ENCODE peak calls at places on chromosomes 12 and 14, in four cellular contexts. One of them, this sample, is unnamed.

GRCh38 chr14:55354500-55354899 is 57.1 kb downstream of the ATG14 start:
- DNase-seq in erythroblast: peak; percentile 74
- DNase-seq in pulmonary artery endothelial cell: peak; percentile 7
- DNase-seq in transverse colon: peak; percentile 69
- DNase-seq in this sample: peak; percentile 9

GRCh38 chr12:65122661-65123060 is 1.6 kb upstream of the WIF1 start:
- DNase-seq in erythroblast: no peak
- DNase-seq in pulmonary artery endothelial cell: no peak
- DNase-seq in transverse colon: no peak
- DNase-seq in this sample: no peak

GRCh38 chr12:106245767-106246166 is 2.1 kb downstream of the CKAP4 start:
- DNase-seq in pulmonary artery endothelial cell: peak; percentile 61
- DNase-seq in transverse colon: peak; percentile 80
- DNase-seq in erythroblast: no peak
- DNase-seq in this sample: no peak

GRCh38 chr14:65411656-65412188 is 808 bp upstream of the FUT8 start:
- DNase-seq in erythroblast: peak; percentile 93
- DNase-seq in pulmonary artery endothelial cell: peak; percentile 75
- DNase-seq in transverse colon: peak; percentile 93
- DNase-seq in this sample: peak; percentile 88

GRCh38 chr12:34398706-34399630 is 376.7 kb downstream of the ALG10 start:
- DNase-seq in pulmonary artery endothelial cell: no peak
- DNase-seq in transverse colon: peak; percentile 1
- DNase-seq in erythroblast: no peak
- DNase-seq in this sample: no peak

GRCh38 chr12:53860426-53861223 is 78.0 kb upstream of the HOXC13 start:
- DNase-seq in pulmonary artery endothelial cell: no peak
- DNase-seq in erythroblast: no peak
- DNase-seq in transverse colon: no peak
- DNase-seq in this sample: no peak

GRCh38 chr12:57148469-57149308 is 1.3 kb upstream of the LRP1-AS start:
- DNase-seq in erythroblast: no peak
- DNase-seq in pulmonary artery endothelial cell: no peak
- DNase-seq in transverse colon: peak; percentile 79
- DNase-seq in this sample: no peak

GRCh38 chr12:89707623-89707991 is 1.0 kb downstream of the ATP2B1 start:
- DNase-seq in erythroblast: peak; percentile 71
- DNase-seq in pulmonary artery endothelial cell: no peak
- DNase-seq in transverse colon: peak; percentile 34
- DNase-seq in this sample: peak; percentile 38

GRCh38 chr14:75968461-75968860 is 13.3 kb downstream of the TGFB3 start:
- DNase-seq in erythroblast: no peak
- DNase-seq in transverse colon: no peak
- DNase-seq in pulmonary artery endothelial cell: no peak
- DNase-seq in this sample: no peak

GRCh38 chr12:14884458-14884878 is 1.2 kb downstream of the MGP start:
- DNase-seq in pulmonary artery endothelial cell: peak; percentile 60
- DNase-seq in erythroblast: peak; percentile 89
- DNase-seq in transverse colon: peak; percentile 83
- DNase-seq in this sample: no peak

GRCh38 chr12:92974759-92975158 is 45.7 kb upstream of the EEA1 start:
- DNase-seq in erythroblast: no peak
- DNase-seq in pulmonary artery endothelial cell: no peak
- DNase-seq in transverse colon: no peak
- DNase-seq in this sample: no peak

GRCh38 chr12:4279120-4279690 is 5.6 kb downstream of the CCND2 start:
- DNase-seq in erythroblast: no peak
- DNase-seq in pulmonary artery endothelial cell: no peak
- DNase-seq in transverse colon: peak; percentile 66
- DNase-seq in this sample: no peak

GRCh38 chr14:98564541-98564940 is 707.5 kb downstream of the BCL11B start:
- DNase-seq in erythroblast: no peak
- DNase-seq in pulmonary artery endothelial cell: no peak
- DNase-seq in transverse colon: no peak
- DNase-seq in this sample: no peak

GRCh38 chr12:18895946-18896345 is 158.0 kb downstream of the CAPZA3 start:
- DNase-seq in erythroblast: no peak
- DNase-seq in transverse colon: no peak
- DNase-seq in pulmonary artery endothelial cell: no peak
- DNase-seq in this sample: peak; percentile 23

GRCh38 chr12:119713551-119714031 is 45.7 kb downstream of the PRKAB1 start:
- DNase-seq in pulmonary artery endothelial cell: no peak
- DNase-seq in transverse colon: no peak
- DNase-seq in erythroblast: no peak
- DNase-seq in this sample: no peak

GRCh38 chr12:10186299-10186698 is 7.5 kb downstream of the TMEM52B start:
- DNase-seq in erythroblast: no peak
- DNase-seq in pulmonary artery endothelial cell: no peak
- DNase-seq in transverse colon: peak; percentile 39
- DNase-seq in this sample: no peak

GRCh38 chr14:92481386-92481785 is 32.2 kb upstream of the RIN3 start:
- DNase-seq in erythroblast: no peak
- DNase-seq in transverse colon: peak; percentile 5
- DNase-seq in pulmonary artery endothelial cell: no peak
- DNase-seq in this sample: no peak

GRCh38 chr12:31612819-31613218 is 21.9 kb upstream of the DENND5B start:
- DNase-seq in transverse colon: no peak
- DNase-seq in erythroblast: no peak
- DNase-seq in pulmonary artery endothelial cell: no peak
- DNase-seq in this sample: no peak

GRCh38 chr14:30915596-30915995 is 41.2 kb downstream of the COCH start:
- DNase-seq in pulmonary artery endothelial cell: no peak
- DNase-seq in transverse colon: no peak
- DNase-seq in erythroblast: no peak
- DNase-seq in this sample: no peak

GRCh38 chr12:68943848-68944247 is 10.9 kb upstream of the CPM start:
- DNase-seq in pulmonary artery endothelial cell: no peak
- DNase-seq in erythroblast: no peak
- DNase-seq in transverse colon: no peak
- DNase-seq in this sample: no peak

GRCh38 chr14:39859314-39859713 is 427.1 kb upstream of the FBXO33 start:
- DNase-seq in pulmonary artery endothelial cell: no peak
- DNase-seq in transverse colon: no peak
- DNase-seq in erythroblast: no peak
- DNase-seq in this sample: no peak

GRCh38 chr14:72822946-72823611 is 70.8 kb downstream of the DPF3 start:
- DNase-seq in transverse colon: no peak
- DNase-seq in erythroblast: peak; percentile 91
- DNase-seq in pulmonary artery endothelial cell: no peak
- DNase-seq in this sample: no peak

GRCh38 chr12:124036117-124037109 is 63.4 kb downstream of the ZNF664 start:
- DNase-seq in pulmonary artery endothelial cell: no peak
- DNase-seq in erythroblast: peak; percentile 73
- DNase-seq in transverse colon: peak; percentile 35
- DNase-seq in this sample: peak; percentile 36

GRCh38 chr14:76917759-76918175 is 91.6 kb downstream of the LRRC74A start:
- DNase-seq in pulmonary artery endothelial cell: no peak
- DNase-seq in transverse colon: no peak
- DNase-seq in erythroblast: no peak
- DNase-seq in this sample: no peak

This sample was measured in neuronal stem cell.